ENCODE peak calls at places on chromosomes 12 and 14, in eight cellular contexts. F, I, R, H, V, B, Z and Q are unnamed samples. For H3K36me3 and H3K27me3, the result is how much of the 10 kb centered on the place peaks cover.

GRCh38 chr12:132560421-132560830 is 50.0 kb downstream of the LRCOL1 start:
- DNase-seq in B (no peak), R (no peak), V (no peak), F (no peak), I (no peak), H (no peak), Z (no peak), Q (no peak)

GRCh38 chr12:48875944-48876520 is 10.4 kb upstream of the RND1 start:
- DNase-seq in F (no peak), Z (no peak), I (no peak), H (no peak), B (no peak), V (no peak), R (no peak), Q (no peak)

GRCh38 chr12:12333980-12334709 is 15.9 kb downstream of the MANSC1 start:
- DNase-seq in I (peak), V (no peak), R (peak), Z (peak), B (peak), F (no peak), H (peak), Q (no peak)

GRCh38 chr14:91501951-91502930 is 7.9 kb downstream of the PPP4R3A start:
- DNase-seq in H (no peak), V (no peak), F (no peak), R (no peak), I (no peak), B (no peak), Z (no peak), Q (no peak)

GRCh38 chr14:63308723-63309317 is 9.9 kb downstream of the GPHB5 start:
- DNase-seq in H (no peak), V (no peak), Z (peak), R (peak), I (no peak), F (no peak), B (no peak), Q (no peak)

GRCh38 chr12:90953956-90954421 is 987 bp downstream of the CCER1 start:
- DNase-seq in R (no peak), F (no peak), V (no peak), I (peak), H (no peak), Z (no peak), B (no peak), Q (no peak)

GRCh38 chr12:121775501-121775900 is 18.0 kb downstream of the RHOF start:
- DNase-seq in R (no peak), F (no peak), Z (no peak), H (no peak), I (no peak), V (no peak), B (no peak), Q (no peak)

GRCh38 chr12:123979566-123979965 is 6.6 kb downstream of the ZNF664 start:
- DNase-seq in R (no peak), F (no peak), V (no peak), Z (no peak), H (no peak), B (no peak), I (no peak), Q (no peak)

GRCh38 chr12:28575593-28576205 is 385.4 kb downstream of the CCDC91 start:
- DNase-seq in F (no peak), V (no peak), R (no peak), H (no peak), I (no peak), B (no peak), Z (no peak), Q (no peak)

GRCh38 chr12:84786622-84787021 is 126.0 kb downstream of the SLC6A15 start:
- DNase-seq in B (no peak), V (no peak), R (no peak), H (no peak), F (no peak), Z (no peak), I (no peak), Q (no peak)

GRCh38 chr14:75825147-75825592 is 156.6 kb downstream of the TGFB3 start:
- DNase-seq in B (no peak), V (no peak), I (no peak), R (no peak), H (no peak), Z (peak), F (no peak), Q (no peak)

GRCh38 chr12:110739894-110740293 is 2.8 kb downstream of the PPP1CC start:
- DNase-seq in V (no peak), F (no peak), B (no peak), I (no peak), H (no peak), Z (no peak), R (no peak), Q (no peak)

GRCh38 chr14:95490727-95491451 is 25.6 kb downstream of the SYNE3 start:
- DNase-seq in V (no peak), I (no peak), B (no peak), Z (peak), F (peak), H (no peak), R (no peak), Q (no peak)

GRCh38 chr14:100426331-100426730 is 103.2 kb downstream of the SLC25A47 start:
- DNase-seq in R (no peak), F (no peak), Z (no peak), I (no peak), V (no peak), H (no peak), B (no peak), Q (no peak)

GRCh38 chr12:124512667-124513296 is 54.6 kb downstream of the NCOR2 start:
- DNase-seq in I (peak), F (peak), Z (peak), R (peak), B (no peak), H (peak), V (peak), Q (peak)

GRCh38 chr12:14272954-14273910 is 92.2 kb upstream of the ATF7IP start:
- DNase-seq in B (no peak), H (no peak), I (no peak), Z (peak), V (no peak), R (no peak), F (no peak), Q (no peak)

GRCh38 chr14:58866386-58866785 is 228.6 kb downstream of the DACT1 start:
- DNase-seq in B (no peak), Z (no peak), H (no peak), V (no peak), I (no peak), F (no peak), R (no peak), Q (no peak)

GRCh38 chr12:74021937-74022336 is 515.7 kb upstream of the ATXN7L3B start:
- DNase-seq in I (no peak), F (no peak), R (peak), B (no peak), H (peak), V (no peak), Z (peak), Q (no peak)

GRCh38 chr12:132765366-132765765 is 3.7 kb upstream of the ANKLE2 start:
- DNase-seq in B (no peak), I (no peak), F (no peak), H (no peak), R (no peak), V (no peak), Z (no peak), Q (no peak)

GRCh38 chr12:53476769-53477209 is 22.5 kb downstream of the MAP3K12 start:
- DNase-seq in H (no peak), R (no peak), B (no peak), Z (no peak), I (no peak), V (no peak), F (no peak), Q (no peak)

GRCh38 chr14:32998433-32998832 is 59.8 kb downstream of the NPAS3 start:
- DNase-seq in V (no peak), Z (peak), B (no peak), H (no peak), I (no peak), R (peak), F (no peak), Q (no peak)

GRCh38 chr12:30701056-30701455 is 5.4 kb upstream of the IPO8 start:
- DNase-seq in H (no peak), Z (peak), B (no peak), R (no peak), F (no peak), I (no peak), V (no peak), Q (no peak)

GRCh38 chr12:572532-572899 is 90.7 kb downstream of the NINJ2 start:
- DNase-seq in H (no peak), R (no peak), F (no peak), Z (peak), I (no peak), B (no peak), V (no peak), Q (no peak)

GRCh38 chr14:33589334-33589733 is 361.5 kb downstream of the EGLN3 start:
- DNase-seq in Z (peak), B (no peak), V (peak), I (no peak), R (peak), H (no peak), F (no peak), Q (no peak)

GRCh38 chr12:47650469-47650868 is 55.4 kb downstream of the RPAP3 start:
- DNase-seq in B (no peak), Z (peak), F (no peak), V (no peak), R (no peak), I (no peak), H (no peak), Q (no peak)

GRCh38 chr14:42047421-42048045 is 440.9 kb downstream of the LRFN5 start:
- DNase-seq in I (no peak), V (no peak), H (no peak), Z (peak), F (no peak), R (no peak), B (no peak), Q (no peak)

GRCh38 chr14:29749327-29749726 is 178.3 kb downstream of the PRKD1 start:
- DNase-seq in Z (peak), V (no peak), R (peak), I (no peak), B (no peak), H (no peak), F (no peak), Q (no peak)

GRCh38 chr12:69000540-69001243 is 67.7 kb upstream of the CPM start:
- DNase-seq in H (no peak), F (no peak), I (no peak), B (no peak), V (no peak), Z (no peak), R (peak), Q (no peak)

GRCh38 chr12:28415755-28416154 is 225.5 kb downstream of the CCDC91 start:
- DNase-seq in B (no peak), H (no peak), F (no peak), I (no peak), Z (peak), V (no peak), R (peak), Q (no peak)

GRCh38 chr14:90609376-90609775 is 206.9 kb downstream of the TTC7B start:
- DNase-seq in V (no peak), F (no peak), H (no peak), R (no peak), B (no peak), Z (no peak), I (peak), Q (no peak)

GRCh38 chr14:83462759-83463158 is 1929.1 kb upstream of the SEL1L start:
- DNase-seq in B (no peak), R (no peak), V (no peak), Z (no peak), F (no peak), H (no peak), I (no peak), Q (no peak)

GRCh38 chr12:24228980-24229730 is 279.7 kb upstream of the SOX5 start:
- DNase-seq in I (no peak), V (no peak), B (no peak), F (no peak), Z (peak), R (no peak), H (no peak), Q (no peak)

GRCh38 chr12:83123039-83123438 is 436.3 kb downstream of the TMTC2 start:
- DNase-seq in B (no peak), I (no peak), R (no peak), H (no peak), Z (no peak), V (no peak), F (no peak), Q (no peak)

GRCh38 chr12:43914923-43915468 is 79.1 kb downstream of the TMEM117 start:
- DNase-seq in V (no peak), Z (peak), B (no peak), H (no peak), R (no peak), F (no peak), I (no peak), Q (no peak)

GRCh38 chr14:26548431-26548830 is 49.4 kb downstream of the NOVA1 start:
- DNase-seq in V (no peak), F (no peak), H (no peak), R (no peak), Z (no peak), B (no peak), I (no peak), Q (no peak)

GRCh38 chr12:67910360-67911292 is 78.6 kb upstream of the IFNG-AS1 start:
- DNase-seq in F (no peak), H (no peak), Z (peak), R (peak), V (no peak), B (no peak), I (no peak), Q (no peak)

GRCh38 chr12:495466-495865 is 35.7 kb downstream of the B4GALNT3 start:
- DNase-seq in R (no peak), H (no peak), F (no peak), I (no peak), B (no peak), Z (no peak), V (no peak), Q (no peak)

GRCh38 chr14:64410084-64410774 is 22.1 kb downstream of the MTHFD1 start:
- DNase-seq in R (peak), H (no peak), B (no peak), I (no peak), V (no peak), F (no peak), Z (peak), Q (no peak)

GRCh38 chr12:48973992-48974673 is 2.6 kb upstream of the WNT10B start:
- DNase-seq in F (peak), B (no peak), Z (peak), H (peak), R (peak), I (peak), V (no peak), Q (peak)

GRCh38 chr14:104435147-104436046 is 144.2 kb upstream of the C14orf180 start:
- DNase-seq in H (peak), B (no peak), I (peak), R (no peak), Z (no peak), V (no peak), F (no peak), Q (peak)
- H3K4me3 ChIP-seq in H (no peak), B (no peak), I (no peak), R (no peak), Z (no peak), V (peak), F (no peak), Q (peak)

DNA sequence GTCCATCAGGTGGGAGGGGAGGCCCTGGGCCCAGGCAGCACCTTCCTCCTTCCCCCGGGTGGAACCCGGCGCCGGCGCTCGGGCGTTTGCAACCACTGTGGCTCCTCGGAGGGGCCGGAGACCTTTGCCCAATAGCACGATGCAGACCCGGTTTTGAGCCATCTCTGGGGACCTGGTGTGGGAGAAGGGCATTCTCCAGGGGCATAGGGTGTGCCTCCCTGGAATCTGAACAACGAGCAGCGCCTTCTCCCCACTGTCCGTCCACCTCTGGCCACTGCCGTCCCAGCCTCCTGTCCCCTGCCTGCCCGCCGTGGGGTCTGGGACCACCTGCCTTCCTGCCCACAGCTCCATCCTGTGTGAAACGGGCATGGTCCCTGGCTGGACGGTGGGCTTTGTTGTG is 12.5 kb downstream of the ZFYVE21 start:
- DNase-seq in H (no peak), F (no peak), Z (no peak), I (no peak), B (no peak), V (no peak), R (no peak), Q (no peak)
- H3K36me3 ChIP-seq in H (half or more), F (half or more), Z (under half), I (under half), B (under half), V (under half), R (under half), Q (half or more)

GRCh38 chr12:108152179-108152538 is 23.1 kb downstream of the WSCD2 start:
- DNase-seq in B (no peak), V (no peak), H (no peak), R (no peak), F (no peak), I (no peak), Z (no peak), Q (no peak)
- H3K27me3 ChIP-seq in B (under half), V (under half), H (under half), R (under half), F (under half), I (under half), Z (under half), Q (under half)

GRCh38 chr14:55754471-55754870 is 174.5 kb downstream of the KTN1 start:
- DNase-seq in H (no peak), F (no peak), R (no peak), V (no peak), Z (no peak), B (no peak), I (no peak), Q (no peak)
- H3K4me3 ChIP-seq in H (no peak), F (no peak), R (no peak), V (no peak), Z (no peak), B (no peak), I (no peak), Q (no peak)

GRCh38 chr14:77113644-77114043 is 15.6 kb downstream of the CIPC start:
- DNase-seq in V (no peak), F (no peak), I (peak), Z (no peak), H (no peak), R (no peak), B (no peak), Q (no peak)
- H3K36me3 ChIP-seq in V (under half), F (half or more), I (half or more), Z (under half), H (half or more), R (under half), B (under half), Q (under half)

DNA sequence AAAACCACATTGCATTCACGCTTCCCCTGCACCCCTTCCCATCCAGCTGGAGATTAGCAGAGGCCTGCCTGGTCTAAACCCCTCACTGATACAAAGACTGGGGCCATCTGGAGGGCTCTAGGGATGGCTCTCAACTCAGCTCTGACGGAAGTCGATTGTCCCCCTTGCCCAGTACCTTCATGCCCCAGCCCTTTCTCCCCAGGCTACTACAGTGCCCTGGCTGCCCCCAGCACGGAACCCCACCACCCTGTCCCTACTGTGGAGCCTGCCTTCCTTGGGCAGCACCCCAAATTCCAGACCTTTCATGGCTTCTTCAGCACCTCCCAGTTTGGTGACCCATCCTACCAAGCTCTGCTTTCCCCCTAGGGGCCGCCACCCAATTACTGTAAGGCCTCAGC is 25.6 kb downstream of the ZFP36L1 start:
- DNase-seq in B (no peak), V (no peak), Z (no peak), H (no peak), R (no peak), F (no peak), I (peak), Q (no peak)
- H3K27me3 ChIP-seq in B (under half), V (under half), Z (under half), H (under half), R (under half), F (under half), I (under half), Q (under half)